ENCODE peak calls at places on chromosome 1, in five cellular contexts. C, S, K, B and P are unnamed samples.

GRCh38 chr1:170592591-170593111 is 60.7 kb downstream of the GORAB start:
- DNase-seq in C (no peak), S (no peak), B (no peak), K (no peak), P (no peak)

GRCh38 chr1:160161965-160162705 is 10.7 kb downstream of the ATP1A4 start:
- DNase-seq in B (no peak), S (no peak), K (peak), C (no peak), P (peak)

GRCh38 chr1:186420923-186421322 is 40.0 kb downstream of the PDC start:
- DNase-seq in C (no peak), B (no peak), K (no peak), S (no peak), P (no peak)

GRCh38 chr1:80417651-80418050 is 1383.1 kb upstream of the ADGRL2 start:
- DNase-seq in C (no peak), B (no peak), S (no peak), K (no peak), P (no peak)

GRCh38 chr1:15325375-15326085 is 78.5 kb downstream of the FHAD1 start:
- DNase-seq in S (no peak), B (no peak), C (no peak), K (no peak), P (no peak)

GRCh38 chr1:72281144-72281543 is 1.2 kb downstream of the NEGR1 start:
- DNase-seq in S (no peak), B (no peak), K (no peak), C (no peak), P (no peak)

GRCh38 chr1:201640624-201641023 is 101.7 kb downstream of the NAV1 start:
- DNase-seq in K (no peak), B (no peak), C (no peak), S (no peak), P (no peak)

GRCh38 chr1:56776581-56776980 is 42.6 kb downstream of the FYB2 start:
- DNase-seq in C (no peak), B (no peak), K (no peak), S (no peak), P (no peak)

GRCh38 chr1:151846062-151846568 is 6.5 kb upstream of the C2CD4D start:
- DNase-seq in B (no peak), C (peak), K (no peak), S (peak), P (peak)

GRCh38 chr1:233662503-233663105 is 48.7 kb downstream of the KCNK1 start:
- DNase-seq in K (no peak), C (no peak), S (no peak), B (no peak), P (no peak)

GRCh38 chr1:22284906-22285544 is 142.1 kb upstream of the WNT4 start:
- DNase-seq in C (no peak), B (no peak), K (no peak), S (peak), P (no peak)

GRCh38 chr1:112991721-112992120 is 35.7 kb upstream of the SLC16A1 start:
- DNase-seq in C (no peak), S (no peak), B (no peak), K (no peak), P (no peak)

GRCh38 chr1:20080441-20081330 is 10.7 kb downstream of the PLA2G5 start:
- DNase-seq in B (peak), K (no peak), S (no peak), C (no peak), P (no peak)

GRCh38 chr1:24909388-24909898 is 20.6 kb downstream of the RUNX3 start:
- DNase-seq in C (peak), S (peak), B (no peak), K (peak), P (peak)

GRCh38 chr1:38990401-38990745 is 703 bp upstream of the AKIRIN1 start:
- DNase-seq in B (no peak), S (no peak), C (no peak), K (no peak), P (no peak)

GRCh38 chr1:19437911-19438310 is 47.4 kb downstream of the CAPZB start:
- DNase-seq in K (no peak), C (no peak), B (no peak), S (no peak), P (no peak)

GRCh38 chr1:40450491-40451237 is 388 bp downstream of the ZFP69B start:
- DNase-seq in C (peak), K (no peak), B (peak), S (peak), P (peak)

GRCh38 chr1:40774266-40774998 is 9.2 kb upstream of the KCNQ4 start:
- DNase-seq in C (peak), K (peak), S (peak), B (no peak), P (peak)

GRCh38 chr1:8314346-8315280 is 3.3 kb upstream of the SLC45A1 start:
- DNase-seq in C (peak), K (peak), S (peak), B (peak), P (peak)

GRCh38 chr1:160768295-160768657 is 27.7 kb upstream of the LY9 start:
- DNase-seq in S (no peak), K (no peak), B (peak), C (no peak), P (peak)

GRCh38 chr1:107534632-107535031 is 393.8 kb downstream of the NTNG1 start:
- DNase-seq in B (no peak), C (no peak), S (no peak), K (no peak), P (no peak)

GRCh38 chr1:241125297-241125696 is 231.7 kb downstream of the RGS7 start:
- DNase-seq in B (no peak), K (no peak), S (no peak), C (no peak), P (no peak)

GRCh38 chr1:52237430-52237829 is 95.5 kb downstream of the ZFYVE9 start:
- DNase-seq in C (no peak), S (no peak), K (no peak), B (no peak), P (no peak)

GRCh38 chr1:54542962-54543539 is 5.0 kb upstream of the ACOT11 start:
- DNase-seq in K (no peak), C (no peak), B (no peak), S (no peak), P (no peak)

GRCh38 chr1:224106568-224107281 is 7.2 kb upstream of the FBXO28 start:
- DNase-seq in C (peak), B (no peak), K (no peak), S (no peak), P (peak)

GRCh38 chr1:230270940-230271325 is 155.2 kb downstream of the PGBD5 start:
- DNase-seq in B (no peak), K (no peak), S (no peak), C (no peak), P (no peak)

GRCh38 chr1:47650205-47650604 is 212.4 kb downstream of the FOXD2 start:
- DNase-seq in B (no peak), K (no peak), S (no peak), C (peak), P (no peak)

GRCh38 chr1:203025721-203026665 is at the start of gene PPFIA4:
- DNase-seq in K (peak), S (peak), B (peak), C (peak), P (no peak)

GRCh38 chr1:228798548-228798947 is 63.3 kb downstream of the RHOU start:
- DNase-seq in B (no peak), K (no peak), S (no peak), C (no peak), P (no peak)

GRCh38 chr1:20319456-20319855 is 28.8 kb downstream of the VWA5B1 start:
- DNase-seq in B (no peak), C (no peak), K (no peak), S (no peak), P (no peak)

GRCh38 chr1:230399321-230400006 is 26.7 kb downstream of the PGBD5 start:
- DNase-seq in B (no peak), S (no peak), C (no peak), K (no peak), P (no peak)

GRCh38 chr1:219812491-219813221 is 115.7 kb downstream of the SLC30A10 start:
- DNase-seq in C (peak), K (peak), B (no peak), S (peak), P (peak)

GRCh38 chr1:114100148-114100547 is 53.5 kb downstream of the SYT6 start:
- DNase-seq in C (no peak), B (no peak), K (no peak), S (no peak), P (no peak)
- TF ChIP-seq CHD2 in C (no peak), B (no peak), K (no peak), S (no peak), P (no peak)

DNA sequence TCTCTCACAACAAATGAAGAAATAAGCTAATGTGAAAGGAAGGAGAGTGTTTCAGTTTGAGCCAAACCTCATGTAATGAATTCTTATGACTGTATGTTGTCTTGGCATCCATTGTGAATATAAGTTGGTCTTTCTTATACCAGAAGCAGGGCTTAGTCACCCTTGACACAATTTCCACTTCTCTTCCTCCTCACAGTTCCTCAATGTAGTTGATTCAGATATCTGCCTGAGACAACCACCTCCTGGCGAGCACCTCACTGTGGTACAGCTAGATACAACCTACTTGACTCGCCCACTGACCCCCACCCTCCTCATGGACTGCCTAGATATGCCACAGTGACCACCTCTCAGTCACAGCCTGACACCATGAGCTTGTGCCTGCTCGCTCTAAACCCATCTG is 45.6 kb downstream of the KYAT3 start:
- DNase-seq in B (no peak), K (no peak), C (no peak), S (no peak), P (no peak)
- TF ChIP-seq CHD2 in B (no peak), K (no peak), C (no peak), S (no peak), P (no peak)

GRCh38 chr1:6342031-6342430 is 51.5 kb downstream of the ACOT7 start:
- DNase-seq in K (no peak), S (no peak), C (no peak), B (no peak), P (no peak)
- TF ChIP-seq CHD2 in K (no peak), S (no peak), C (no peak), B (no peak), P (no peak)

DNA sequence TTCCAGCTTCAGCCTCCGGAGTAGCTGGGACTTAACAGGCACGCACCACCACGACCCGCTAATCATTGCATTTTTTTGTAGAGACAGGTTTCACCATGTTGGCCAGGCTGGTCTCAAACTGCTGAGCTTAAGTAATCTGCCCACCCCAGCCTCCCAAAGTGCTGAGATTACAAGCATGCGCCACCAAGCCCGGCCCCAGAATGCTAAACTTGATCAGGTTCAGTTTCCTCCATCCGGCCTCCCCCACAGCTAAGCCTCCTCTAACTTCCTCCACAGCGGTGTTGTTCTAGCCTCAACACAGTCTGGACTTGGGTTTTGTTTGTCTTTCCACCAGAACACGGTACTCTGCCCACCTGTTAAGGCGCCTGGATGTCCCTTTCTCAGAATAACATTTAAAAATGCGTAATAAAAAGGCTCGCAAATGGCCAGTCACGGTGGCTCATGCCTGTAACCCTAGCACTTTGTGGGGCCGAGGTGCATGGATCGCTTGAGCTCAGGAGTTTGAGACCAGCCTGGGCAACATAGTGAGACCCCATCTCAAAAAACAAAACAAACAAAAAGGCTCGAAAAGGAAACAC is 2.4 kb downstream of the PARP1 start:
- DNase-seq in C (no peak), K (no peak), B (no peak), S (no peak), P (no peak)
- TF ChIP-seq CHD2 in C (no peak), K (no peak), B (no peak), S (no peak), P (no peak)

DNA sequence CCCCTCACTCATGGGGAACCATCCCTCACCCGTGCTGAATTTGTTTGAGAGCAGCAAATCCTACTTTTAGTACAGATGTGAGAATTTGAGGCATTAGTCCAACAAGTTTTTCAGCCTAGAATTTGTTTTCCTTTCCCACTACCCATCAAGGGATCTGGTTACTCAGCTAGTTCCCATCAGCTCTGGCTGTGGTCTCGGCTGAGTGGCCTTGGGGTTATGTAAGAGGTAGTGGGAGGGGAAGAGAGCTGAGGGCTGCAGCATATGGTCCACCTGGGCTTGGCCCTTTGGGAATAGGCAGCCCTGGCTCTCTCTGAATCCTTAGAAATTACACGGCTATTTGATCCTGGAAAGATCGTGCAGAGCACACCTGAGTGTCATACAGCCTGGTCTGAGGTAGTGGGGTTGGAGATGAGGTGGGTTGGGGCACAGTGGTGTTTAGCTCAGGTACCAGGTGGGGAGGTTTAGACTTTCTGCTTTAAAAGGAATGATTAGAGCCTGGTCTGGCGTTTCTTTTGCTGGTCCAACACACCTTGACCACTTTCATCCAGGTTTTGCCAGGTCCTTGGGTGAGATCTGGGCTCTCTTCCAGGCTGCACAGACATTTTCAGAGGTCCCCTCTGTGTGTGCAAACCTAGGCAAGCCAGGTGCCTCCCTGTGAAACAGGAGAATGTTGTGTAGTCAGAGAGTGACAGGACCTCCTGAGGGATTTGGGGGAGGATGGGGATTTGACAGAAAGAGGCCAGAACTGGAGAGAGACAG is 4.3 kb downstream of the GSTM4 start:
- DNase-seq in C (no peak), S (no peak), K (no peak), B (no peak), P (peak)
- TF ChIP-seq CHD2 in C (no peak), S (no peak), K (no peak), B (no peak), P (no peak)

GRCh38 chr1:115322631-115323030 is 15.4 kb downstream of the NGF start:
- DNase-seq in B (no peak), C (no peak), K (no peak), S (no peak), P (no peak)

GRCh38 chr1:115324649-115325420 is 13.2 kb downstream of the NGF start:
- DNase-seq in B (no peak), C (no peak), S (no peak), K (no peak), P (no peak)

GRCh38 chr1:115325876-115326275 is 12.2 kb downstream of the NGF start:
- DNase-seq in C (no peak), S (no peak), K (no peak), B (no peak), P (no peak)

GRCh38 chr1:115326419-115326818 is 11.6 kb downstream of the NGF start:
- DNase-seq in S (no peak), B (no peak), K (no peak), C (no peak), P (no peak)

GRCh38 chr1:115323366-115324004 is 14.6 kb downstream of the NGF start:
- DNase-seq in S (no peak), C (no peak), B (no peak), K (no peak), P (no peak)
- TF ChIP-seq CHD2 in S (no peak), C (no peak), B (no peak), K (no peak), P (no peak)

GRCh38 chr1:53273526-53273925 is 35.2 kb upstream of the MAGOH start:
- DNase-seq in S (no peak), C (no peak), K (no peak), B (no peak), P (no peak)
- TF ChIP-seq CHD2 in S (no peak), C (no peak), K (no peak), B (no peak), P (no peak)

GRCh38 chr1:171741872-171742576 is at the start of gene VAMP4:
- DNase-seq in C (peak), K (peak), S (peak), B (peak), P (peak)

GRCh38 chr1:171740356-171740863 is 1.5 kb downstream of the VAMP4 start:
- DNase-seq in S (no peak), K (no peak), C (no peak), B (no peak), P (no peak)

GRCh38 chr1:171740987-171741871 is 636 bp downstream of the VAMP4 start:
- DNase-seq in S (peak), C (peak), B (peak), K (no peak), P (peak)

GRCh38 chr1:171742577-171742922 is 685 bp upstream of the VAMP4 start:
- DNase-seq in S (peak), B (no peak), C (peak), K (no peak), P (no peak)

GRCh38 chr1:171743014-171743870 is 1.4 kb upstream of the VAMP4 start:
- DNase-seq in C (no peak), S (no peak), K (no peak), B (no peak), P (no peak)
- TF ChIP-seq CHD2 in C (no peak), S (no peak), K (no peak), B (no peak), P (no peak)